ENCODE peak calls at places on chromosomes 5 and 9, in seven cellular contexts. E is IMR-90; V is GM12878; R is brain microvascular endothelial cell; C is fibroblast of lung; N is ovary; J is CD8-positive, alpha-beta T cell. A is an unnamed sample. For H3K27me3, the result is how much of the 10 kb centered on the place peaks cover.

GRCh38 chr9:103168254-103168653 is 173.1 kb downstream of the CYLC2 start:
- DNase-seq in E (no peak), V (no peak), R (no peak), C (no peak), N (no peak), J (no peak), A (no peak)

GRCh38 chr5:78644741-78645300 is 3.8 kb downstream of the LHFPL2 start:
- DNase-seq in E (peak), V (no peak), R (peak), C (no peak), N (no peak), J (no peak), A (no peak)

GRCh38 chr9:35756275-35756742 is 2.2 kb upstream of the MSMP start:
- DNase-seq in E (no peak), V (no peak), R (no peak), C (peak), N (peak), J (peak), A (no peak)

GRCh38 chr5:13250450-13251291 is 693.8 kb downstream of the DNAH5 start:
- DNase-seq in E (peak), V (no peak), R (no peak), C (no peak), N (no peak), J (no peak), A (no peak)

GRCh38 chr5:93545872-93546271 is 35.1 kb downstream of the NR2F1-AS1 start:
- DNase-seq in E (no peak), V (no peak), R (no peak), C (no peak), N (no peak), J (no peak), A (no peak)

GRCh38 chr5:146635443-146635842 is 119.5 kb upstream of the GPR151 start:
- DNase-seq in E (no peak), V (no peak), R (no peak), C (no peak), N (no peak), J (no peak), A (no peak)

GRCh38 chr5:180868960-180869359 is 7.9 kb upstream of the ZFP62 start:
- DNase-seq in E (peak), V (peak), R (peak), C (peak), N (peak), J (peak), A (peak)

GRCh38 chr9:113456235-113456634 is 7.3 kb upstream of the RGS3 start:
- DNase-seq in E (peak), V (no peak), R (no peak), C (no peak), N (no peak), J (no peak), A (no peak)

GRCh38 chr9:125744616-125745387 is 2.4 kb upstream of the PBX3 start:
- DNase-seq in E (peak), V (no peak), R (no peak), C (peak), N (no peak), J (no peak), A (no peak)

GRCh38 chr9:133959171-133959570 is 33.0 kb downstream of the VAV2 start:
- DNase-seq in E (no peak), V (no peak), R (no peak), C (no peak), N (no peak), J (no peak), A (no peak)

GRCh38 chr5:179623906-179624741 is 653 bp upstream of the HNRNPH1 start:
- DNase-seq in E (peak), V (no peak), R (peak), C (peak), N (no peak), J (peak), A (peak)

GRCh38 chr5:166441-167372 is 24.6 kb upstream of the LRRC14B start:
- DNase-seq in E (no peak), V (no peak), R (no peak), C (no peak), N (peak), J (no peak), A (no peak)

GRCh38 chr5:27472000-27472763 is 433.8 kb upstream of the CDH9 start:
- DNase-seq in E (peak), V (peak), R (peak), C (peak), N (no peak), J (no peak), A (peak)

GRCh38 chr5:135641329-135642178 is 62.8 kb upstream of the CXCL14 start:
- DNase-seq in E (no peak), V (no peak), R (no peak), C (no peak), N (no peak), J (no peak), A (no peak)

GRCh38 chr9:113274474-113275146 is 762 bp downstream of the CDC26 start:
- DNase-seq in E (peak), V (peak), R (peak), C (peak), N (no peak), J (no peak), A (peak)

GRCh38 chr5:34410411-34411139 is 245.6 kb upstream of the RAI14 start:
- DNase-seq in E (no peak), V (no peak), R (no peak), C (no peak), N (no peak), J (no peak), A (no peak)

GRCh38 chr5:34412769-34413168 is 243.4 kb upstream of the RAI14 start:
- DNase-seq in E (peak), V (no peak), R (peak), C (peak), N (no peak), J (no peak), A (no peak)

GRCh38 chr5:34415559-34416198 is 240.4 kb upstream of the RAI14 start:
- DNase-seq in E (peak), V (peak), R (peak), C (peak), N (no peak), J (no peak), A (no peak)

GRCh38 chr5:34409376-34409775 is 246.8 kb upstream of the RAI14 start:
- DNase-seq in E (no peak), V (no peak), R (no peak), C (peak), N (no peak), J (no peak), A (no peak)

DNA sequence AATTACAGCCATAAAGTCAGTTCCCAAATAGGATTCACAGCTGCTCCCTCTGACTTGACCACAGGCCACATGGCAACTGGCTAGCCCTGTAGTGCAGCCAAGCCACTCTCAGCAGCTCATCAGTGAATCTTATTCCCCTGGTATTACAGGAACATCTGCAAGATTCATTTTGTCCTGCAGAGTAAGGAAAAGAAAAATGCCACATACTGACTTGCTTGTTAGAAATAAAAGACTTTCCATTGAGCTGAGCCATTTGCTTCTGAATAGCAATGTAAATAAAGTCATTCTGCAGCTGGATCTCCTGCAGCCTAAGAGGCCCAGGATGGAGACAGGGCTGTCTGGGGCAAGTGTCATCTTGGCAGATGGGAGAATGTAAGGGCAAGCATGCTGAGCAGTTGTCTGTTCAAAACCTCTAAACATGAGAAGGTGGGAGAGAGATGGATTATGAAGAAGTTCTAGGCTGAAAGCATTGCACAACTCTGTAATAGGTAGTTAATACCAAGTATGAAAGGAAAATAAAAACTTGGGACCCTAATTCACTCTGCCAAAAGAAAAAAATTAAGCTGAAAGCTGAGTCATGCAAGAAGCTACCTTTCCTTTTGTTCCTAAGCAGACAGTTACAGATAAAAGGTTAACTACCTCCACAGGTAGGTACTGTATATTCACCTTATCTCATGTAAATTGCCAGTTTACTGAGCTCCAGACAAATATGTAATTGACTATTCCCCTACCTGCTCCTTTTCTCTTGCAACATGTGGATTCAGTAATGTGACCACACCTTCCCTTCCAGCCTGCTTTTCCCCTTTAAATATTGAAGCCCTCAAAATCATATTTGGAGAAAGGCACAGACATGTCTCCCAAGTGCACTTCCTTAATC is 244.4 kb upstream of the RAI14 start:
- DNase-seq in E (peak), V (no peak), R (no peak), C (peak), N (no peak), J (no peak), A (no peak)
- H3K4me3 ChIP-seq in E (no peak), V (no peak), R (no peak), C (no peak), N (no peak), J (no peak), A (no peak)

GRCh38 chr5:61334224-61335196 is 2.5 kb downstream of the ZSWIM6 start:
- DNase-seq in E (peak), V (no peak), R (no peak), C (peak), N (no peak), J (no peak), A (no peak)
- H3K27me3 ChIP-seq in E (under half), V (under half), R (under half), C (under half), N (under half), J (under half), A (under half)

DNA sequence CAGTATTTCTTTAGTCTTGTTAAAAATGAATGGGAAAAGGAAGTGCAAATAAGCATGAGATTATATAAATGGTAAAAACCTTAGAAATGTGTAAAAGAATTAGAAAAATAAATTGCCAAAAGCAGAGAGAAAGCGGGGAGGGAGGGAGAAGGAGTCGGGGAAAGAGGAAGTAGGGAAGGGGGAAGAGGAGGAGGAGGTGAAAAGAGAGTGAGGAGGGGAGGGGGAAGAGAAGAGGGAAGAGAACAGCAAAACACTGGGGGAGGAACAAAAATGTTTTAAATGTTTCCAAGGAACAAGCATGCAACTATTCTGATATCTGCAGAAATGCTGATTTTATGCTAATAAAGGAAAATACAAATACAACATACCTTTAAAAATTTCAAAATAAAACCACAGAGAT is 317.5 kb downstream of the PIK3R1 start:
- DNase-seq in E (no peak), V (no peak), R (no peak), C (no peak), N (no peak), J (no peak), A (no peak)
- H3K27ac ChIP-seq in E (no peak), V (no peak), R (no peak), C (no peak), N (no peak), J (no peak), A (no peak)

GRCh38 chr5:150640311-150641005 is at the start of gene SYNPO:
- DNase-seq in E (peak), V (no peak), R (peak), C (peak), N (peak), J (no peak), A (peak)

GRCh38 chr5:150641006-150641570 is 628 bp downstream of the SYNPO start:
- DNase-seq in E (peak), V (no peak), R (peak), C (peak), N (peak), J (no peak), A (peak)

GRCh38 chr5:150638488-150639316 is 1.8 kb upstream of the SYNPO start:
- DNase-seq in E (no peak), V (no peak), R (no peak), C (no peak), N (no peak), J (no peak), A (no peak)

GRCh38 chr5:150639317-150639738 is 1.1 kb upstream of the SYNPO start:
- DNase-seq in E (no peak), V (no peak), R (no peak), C (no peak), N (no peak), J (no peak), A (no peak)

DNA sequence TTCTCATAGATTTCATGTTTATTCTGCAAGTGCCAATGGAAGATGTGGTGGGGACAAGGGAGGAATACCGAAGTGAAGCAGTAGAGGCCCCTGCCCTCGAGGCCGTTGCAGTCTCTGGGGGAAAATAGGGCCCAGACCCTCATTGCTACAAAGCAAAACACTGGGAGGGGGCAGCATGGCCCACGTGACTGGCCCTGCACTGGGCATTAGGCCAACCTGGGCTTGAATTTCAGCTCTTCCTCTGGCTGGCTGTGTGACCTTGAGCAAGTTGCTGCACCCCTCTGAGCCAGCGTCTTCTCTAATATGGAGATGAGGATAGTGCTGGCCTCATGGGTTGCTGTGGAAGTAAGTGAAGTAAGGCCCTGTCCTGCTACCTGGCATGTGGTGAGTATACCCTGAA is 709 bp upstream of the SYNPO start:
- DNase-seq in E (no peak), V (no peak), R (no peak), C (no peak), N (peak), J (no peak), A (peak)
- H3K4me3 ChIP-seq in E (no peak), V (no peak), R (no peak), C (no peak), N (no peak), J (no peak), A (no peak)